ENCODE peak calls at places on chromosomes 3 and 15, in six cellular contexts. F, Z, O, M, W and K are unnamed samples.

GRCh38 chr3:119831941-119832371 is 50.1 kb downstream of the NR1I2 start:
- DNase-seq in W (no peak), Z (peak), F (peak), M (no peak), O (peak), K (no peak)

GRCh38 chr3:140765246-140765645 is 87.4 kb downstream of the TRIM42 start:
- DNase-seq in F (no peak), M (no peak), Z (no peak), W (peak), O (no peak), K (no peak)

GRCh38 chr15:69386284-69386683 is 27.9 kb upstream of the KIF23 start:
- DNase-seq in O (no peak), F (no peak), Z (no peak), W (no peak), M (no peak), K (no peak)

GRCh38 chr3:12879191-12879815 is 37.9 kb upstream of the RPL32 start:
- DNase-seq in W (no peak), Z (no peak), F (no peak), O (no peak), M (no peak), K (no peak)

GRCh38 chr15:49270541-49271421 is 100.7 kb downstream of the GALK2 start:
- DNase-seq in F (no peak), M (peak), W (no peak), Z (no peak), O (peak), K (no peak)

GRCh38 chr15:36802861-36803531 is 223.6 kb downstream of the CDIN1 start:
- DNase-seq in W (no peak), M (no peak), Z (no peak), O (no peak), F (no peak), K (no peak)

GRCh38 chr3:73086071-73086494 is 24.6 kb downstream of the EBLN2 start:
- DNase-seq in Z (no peak), W (peak), F (peak), O (peak), M (peak), K (no peak)

GRCh38 chr15:31276596-31277298 is 49.9 kb upstream of the KLF13 start:
- DNase-seq in W (peak), M (no peak), O (no peak), Z (no peak), F (no peak), K (no peak)

GRCh38 chr15:39300451-39301153 is 280.3 kb upstream of the THBS1 start:
- DNase-seq in W (no peak), Z (peak), F (peak), M (no peak), O (peak), K (no peak)

GRCh38 chr15:31440754-31441298 is 114.2 kb downstream of the KLF13 start:
- DNase-seq in W (no peak), M (peak), Z (peak), O (peak), F (peak), K (no peak)

GRCh38 chr15:68488966-68489365 is 57.0 kb upstream of the ITGA11 start:
- DNase-seq in O (no peak), Z (no peak), W (no peak), M (no peak), F (no peak), K (peak)

GRCh38 chr3:112056451-112056929 is 22.0 kb downstream of the TMPRSS7 start:
- DNase-seq in O (peak), W (no peak), Z (no peak), M (no peak), F (peak), K (no peak)

GRCh38 chr15:92020765-92021164 is 167.3 kb downstream of the SLCO3A1 start:
- DNase-seq in F (no peak), M (no peak), W (no peak), Z (no peak), O (peak), K (no peak)

GRCh38 chr15:85404922-85405293 is 24.5 kb downstream of the AKAP13 start:
- DNase-seq in Z (no peak), O (peak), F (peak), W (no peak), M (peak), K (no peak)

GRCh38 chr3:12405432-12406272 is 78.6 kb upstream of the TSEN2 start:
- DNase-seq in M (no peak), Z (peak), W (no peak), F (peak), O (peak), K (no peak)

GRCh38 chr3:124453221-124453620 is 277.0 kb upstream of the UMPS start:
- DNase-seq in Z (no peak), W (no peak), F (no peak), O (no peak), M (no peak), K (peak)

GRCh38 chr3:133775835-133776234 is 29.6 kb downstream of the TF start:
- DNase-seq in F (no peak), Z (no peak), W (no peak), O (no peak), M (no peak), K (no peak)

GRCh38 chr3:64340636-64341240 is 115.5 kb upstream of the PRICKLE2 start:
- DNase-seq in W (no peak), Z (no peak), F (peak), M (no peak), O (peak), K (no peak)

GRCh38 chr3:4986175-4986610 is 7.0 kb downstream of the BHLHE40 start:
- DNase-seq in Z (no peak), F (no peak), M (no peak), W (no peak), O (peak), K (no peak)

GRCh38 chr15:72375846-72376581 is at the start of gene HEXA:
- DNase-seq in O (peak), F (peak), Z (peak), M (peak), W (peak), K (peak)

GRCh38 chr3:61846488-61846887 is 285.1 kb downstream of the PTPRG start:
- DNase-seq in W (no peak), Z (no peak), O (no peak), F (no peak), M (no peak), K (no peak)

GRCh38 chr3:188904670-188905069 is 267.1 kb upstream of the TPRG1 start:
- DNase-seq in O (peak), W (no peak), F (peak), M (no peak), Z (peak), K (no peak)
- H3K14ac ChIP-seq in O (no peak), W (no peak), F (no peak), M (no peak), Z (no peak), K (no peak)

DNA sequence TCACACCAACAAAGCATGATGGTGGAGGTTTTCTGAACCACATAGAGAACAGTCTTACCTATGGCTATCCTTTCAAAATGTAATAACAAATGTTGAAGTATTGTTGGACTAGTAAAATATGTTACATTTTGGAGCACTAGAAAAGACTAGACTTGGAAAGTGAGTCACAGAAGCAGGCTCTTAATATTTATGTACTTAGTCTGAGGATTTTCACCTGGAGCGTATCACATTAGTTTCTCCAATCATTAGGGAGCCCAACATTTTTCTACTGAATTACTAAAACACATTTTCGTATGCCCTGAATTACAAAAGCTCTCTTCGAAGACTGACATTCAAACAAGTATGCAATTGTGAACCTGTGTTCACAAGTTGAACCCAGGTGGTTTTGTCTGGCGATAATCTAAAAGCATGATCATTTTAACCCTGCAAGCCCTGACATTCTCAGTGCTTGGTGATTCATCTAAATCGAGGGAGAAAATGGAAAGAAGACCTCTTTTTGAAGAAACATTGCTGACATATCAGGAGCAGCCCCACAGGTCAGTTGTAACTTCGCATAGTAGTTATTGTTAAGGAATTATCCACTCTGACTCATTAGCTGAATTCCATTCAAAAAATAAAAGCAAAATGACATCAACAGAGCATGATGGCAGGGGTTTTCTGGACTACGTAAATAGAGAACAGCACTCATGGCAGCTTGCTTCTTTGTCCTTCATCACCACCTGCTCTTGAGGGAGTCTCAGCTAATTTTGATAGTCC is 679.8 kb upstream of the NECTIN3 start:
- DNase-seq in M (no peak), Z (no peak), O (peak), W (no peak), F (peak), K (no peak)
- H3K14ac ChIP-seq in M (no peak), Z (no peak), O (peak), W (no peak), F (no peak), K (no peak)

DNA sequence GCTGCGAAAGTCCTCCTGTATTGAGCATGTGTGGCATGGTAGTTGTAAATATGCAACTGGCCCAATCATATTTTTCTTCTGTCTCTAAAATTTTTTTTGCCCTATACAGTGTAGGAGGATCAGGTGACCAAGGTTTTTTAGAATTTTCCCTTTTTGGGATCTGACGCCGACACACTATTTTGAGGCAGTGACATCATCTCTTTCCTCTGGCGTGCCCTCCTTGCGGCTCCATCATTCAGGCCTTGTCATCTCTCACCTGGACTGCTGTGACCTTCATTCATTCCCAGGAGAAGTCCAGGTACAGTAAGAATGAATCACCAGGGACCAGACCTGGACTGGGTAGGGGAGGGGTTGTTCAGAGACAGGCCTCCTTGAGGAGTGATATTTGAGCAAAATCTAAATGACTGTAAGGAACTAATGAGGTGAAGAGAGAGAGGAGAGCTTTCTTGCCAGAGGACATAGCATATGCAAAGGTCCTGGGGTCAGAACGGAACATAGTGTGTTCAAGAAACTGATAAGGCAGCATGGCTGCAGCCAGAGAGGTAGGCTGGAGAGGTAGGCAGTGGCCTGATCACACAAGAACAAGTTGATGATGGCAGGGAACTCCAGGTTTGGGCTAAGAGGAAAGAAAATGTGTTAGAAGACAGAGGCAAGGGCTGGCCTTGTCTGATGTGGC is 38.7 kb downstream of the ARNT2 start:
- DNase-seq in W (no peak), O (no peak), M (no peak), F (no peak), Z (no peak), K (no peak)
- H3K14ac ChIP-seq in W (no peak), O (no peak), M (no peak), F (no peak), Z (no peak), K (no peak)

GRCh38 chr15:22819651-22820050 is 18.8 kb upstream of the NIPA2 start:
- DNase-seq in O (no peak), F (no peak), W (no peak), M (no peak), Z (no peak), K (no peak)

GRCh38 chr15:22827125-22827524 is 11.3 kb upstream of the NIPA2 start:
- DNase-seq in F (no peak), Z (no peak), M (no peak), W (peak), O (no peak), K (peak)

GRCh38 chr15:22823495-22824128 is 14.9 kb upstream of the NIPA2 start:
- DNase-seq in O (no peak), F (no peak), M (no peak), Z (no peak), W (no peak), K (no peak)
- H3K14ac ChIP-seq in O (no peak), F (no peak), M (no peak), Z (no peak), W (no peak), K (no peak)

DNA sequence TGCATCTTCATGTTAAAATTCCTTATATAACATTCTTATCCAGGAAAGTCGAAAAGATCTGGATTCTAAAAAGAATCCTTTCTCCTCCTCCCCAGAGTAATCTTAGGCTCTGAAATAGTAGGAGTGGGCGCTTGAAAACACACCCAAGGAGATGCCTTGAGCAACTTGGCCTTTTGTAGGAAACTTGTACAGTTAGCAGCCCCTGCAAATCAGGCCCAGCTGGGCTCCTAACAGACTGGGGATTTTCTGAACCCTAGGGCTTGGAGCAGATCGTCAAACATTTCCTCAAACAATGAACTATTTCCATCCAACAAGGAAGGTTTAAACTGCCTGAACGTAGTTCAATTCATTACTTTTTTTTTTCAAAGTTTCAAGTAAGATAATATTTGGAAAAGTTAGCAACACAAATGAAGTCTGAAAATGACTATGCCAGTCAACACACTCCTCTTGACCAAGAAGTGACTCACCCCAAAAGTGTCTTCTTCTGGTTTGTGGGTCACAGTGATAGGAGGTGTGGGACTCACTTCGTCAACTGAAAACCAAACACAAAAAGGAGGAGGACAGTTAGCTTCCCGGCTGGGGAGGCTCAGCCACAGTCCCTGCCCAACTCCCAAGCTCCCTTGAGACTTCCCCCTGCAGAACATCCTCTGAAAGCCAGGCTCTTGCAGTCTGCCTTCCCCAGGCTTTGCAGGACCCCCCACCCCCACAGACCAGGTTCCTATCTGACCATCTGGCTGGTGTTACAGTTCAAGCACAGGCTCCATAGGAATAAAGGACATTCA is 129.7 kb downstream of the NTRK3 start:
- DNase-seq in F (no peak), O (no peak), W (no peak), Z (no peak), M (no peak), K (no peak)
- H3K14ac ChIP-seq in F (no peak), O (no peak), W (no peak), Z (no peak), M (no peak), K (no peak)

DNA sequence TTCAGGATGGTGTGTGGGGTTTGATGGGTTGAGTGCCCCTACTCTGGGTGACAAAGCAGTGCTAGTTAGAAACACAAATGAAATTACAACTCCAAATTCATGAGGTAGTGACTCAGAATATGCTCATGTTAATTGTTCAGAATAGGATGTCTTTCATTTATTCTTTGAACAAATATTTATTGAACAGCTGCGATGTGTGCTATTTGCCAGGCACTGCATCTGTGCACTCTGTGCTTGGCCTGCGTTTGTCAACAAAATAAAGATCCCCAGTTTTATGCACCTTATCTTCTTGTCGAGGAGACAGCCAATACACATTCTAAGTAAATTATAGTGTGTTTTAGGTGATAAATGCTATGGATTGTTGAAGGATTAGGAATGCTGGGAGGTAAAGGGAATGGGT is 27.3 kb downstream of the MED12L start:
- DNase-seq in F (no peak), M (no peak), O (no peak), W (no peak), Z (no peak), K (no peak)
- H3K14ac ChIP-seq in F (no peak), M (no peak), O (no peak), W (no peak), Z (no peak), K (no peak)

GRCh38 chr15:89998923-89999675 is 2.0 kb upstream of the ZNF710 start:
- DNase-seq in O (no peak), Z (no peak), F (peak), M (no peak), W (no peak), K (no peak)

GRCh38 chr15:90000175-90000923 is 775 bp upstream of the ZNF710 start:
- DNase-seq in O (peak), M (peak), W (peak), F (peak), Z (no peak), K (no peak)

GRCh38 chr15:90001062-90001682 is at the start of gene ZNF710:
- DNase-seq in Z (no peak), M (peak), W (peak), F (peak), O (peak), K (peak)

GRCh38 chr15:89998141-89998661 is 2.9 kb upstream of the ZNF710 start:
- DNase-seq in O (peak), F (peak), W (no peak), Z (peak), M (no peak), K (no peak)

GRCh38 chr15:89999676-90000174 is 1.4 kb upstream of the ZNF710 start:
- DNase-seq in O (peak), F (peak), M (peak), Z (no peak), W (no peak), K (peak)
- H3K14ac ChIP-seq in O (no peak), F (no peak), M (no peak), Z (peak), W (no peak), K (peak)

GRCh38 chr15:71379893-71380292 is 264.6 kb downstream of the THSD4 start:
- DNase-seq in O (peak), M (no peak), Z (no peak), F (no peak), W (no peak), K (no peak)

GRCh38 chr15:71375934-71376333 is 260.7 kb downstream of the THSD4 start:
- DNase-seq in M (no peak), O (peak), F (no peak), Z (no peak), W (no peak), K (no peak)

GRCh38 chr15:71374607-71375352 is 259.5 kb downstream of the THSD4 start:
- DNase-seq in Z (no peak), F (peak), M (no peak), W (no peak), O (peak), K (no peak)

DNA sequence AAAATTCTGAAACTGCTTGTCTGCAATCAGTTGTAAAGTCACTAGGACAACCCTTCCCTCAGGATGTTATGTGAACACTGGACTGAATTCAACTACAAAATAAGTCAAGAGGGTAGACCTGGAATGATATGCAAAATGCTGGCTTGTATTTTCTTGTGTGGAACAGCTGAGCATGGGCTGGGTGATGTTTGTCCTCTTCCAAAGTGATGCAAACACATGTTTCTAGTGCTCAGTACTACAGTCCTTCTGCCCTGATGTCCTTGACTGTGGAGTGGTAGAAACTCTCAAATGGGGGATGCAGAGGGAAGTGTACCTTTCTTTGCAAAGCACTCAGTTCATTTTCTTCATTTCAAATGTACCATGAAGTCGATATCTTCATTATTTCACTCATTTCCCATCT is 258.6 kb downstream of the THSD4 start:
- DNase-seq in O (no peak), W (no peak), F (peak), M (no peak), Z (no peak), K (no peak)
- H3K14ac ChIP-seq in O (peak), W (no peak), F (no peak), M (no peak), Z (no peak), K (no peak)

DNA sequence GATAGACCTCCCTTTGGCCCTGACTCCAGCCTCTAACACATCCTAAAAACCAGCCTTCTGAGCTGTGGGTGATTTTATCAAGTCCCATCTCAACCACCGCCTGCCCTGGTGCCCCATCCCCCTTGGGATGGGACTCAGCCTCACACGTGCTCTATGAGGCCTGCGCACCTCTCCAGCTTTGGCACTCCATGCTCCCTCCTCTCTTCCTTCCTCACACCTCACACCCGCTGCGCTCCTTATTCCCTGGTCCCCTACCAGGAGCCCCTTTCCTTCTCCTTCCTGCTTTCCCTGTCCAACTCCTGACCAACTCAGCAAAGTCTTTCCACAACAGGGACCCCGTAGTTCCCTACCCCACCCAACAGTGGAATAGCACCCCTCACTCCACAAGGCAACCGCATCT is 18.4 kb upstream of the SLC6A1 start:
- DNase-seq in M (no peak), F (no peak), Z (no peak), W (no peak), O (no peak), K (no peak)
- H3K14ac ChIP-seq in M (no peak), F (no peak), Z (no peak), W (no peak), O (no peak), K (no peak)